ENCODE peak calls at places on chromosomes 4 and X, in five cellular contexts. B is breast epithelium, P is IMR-90, Q is neural progenitor cell, W is lower lobe of right lung. Z is an unnamed sample.

GRCh38 chr4:105990933-105991332 is 95.7 kb downstream of the NPNT start:
- DNase-seq in B (peak), P (peak), Q (no peak), W (peak), Z (peak)

GRCh38 chr4:162475221-162475620 is 311.4 kb upstream of the FSTL5 start:
- DNase-seq in B (no peak), P (no peak), Q (no peak), W (no peak), Z (no peak)

GRCh38 chr4:30832652-30833051 is 112.5 kb downstream of the PCDH7 start:
- DNase-seq in B (no peak), P (no peak), Q (no peak), W (no peak), Z (no peak)

GRCh38 chr4:158314756-158315487 is 104.6 kb downstream of the TMEM144 start:
- DNase-seq in B (no peak), P (peak), Q (no peak), W (no peak), Z (no peak)

GRCh38 chr4:24630937-24631336 is 46.6 kb upstream of the DHX15 start:
- DNase-seq in B (no peak), P (no peak), Q (no peak), W (no peak), Z (no peak)

GRCh38 chrX:98548550-98548949 is 1664.8 kb downstream of the RPA4 start:
- DNase-seq in B (no peak), P (no peak), Q (peak), W (no peak), Z (no peak)

GRCh38 chr4:111712093-111712677 is 433.1 kb upstream of the FAM241A start:
- DNase-seq in B (no peak), P (no peak), Q (no peak), W (no peak), Z (no peak)

GRCh38 chr4:120812216-120812615 is 110.3 kb downstream of the PRDM5 start:
- DNase-seq in B (no peak), P (no peak), Q (no peak), W (no peak), Z (no peak)

GRCh38 chrX:141989802-141990201 is 86.1 kb downstream of the MAGEC1 start:
- DNase-seq in B (no peak), P (no peak), Q (no peak), W (no peak), Z (no peak)

GRCh38 chrX:56498756-56499155 is 64.7 kb upstream of the UBQLN2 start:
- DNase-seq in B (no peak), P (no peak), Q (no peak), W (no peak), Z (no peak)
- H3K27ac ChIP-seq in B (no peak), P (no peak), Q (no peak), W (no peak), Z (no peak)

GRCh38 chr4:80202190-80202711 is 4.9 kb downstream of the PRDM8 start:
- DNase-seq in B (peak), P (peak), Q (peak), W (peak), Z (peak)
- H3K27ac ChIP-seq in B (peak), P (peak), Q (no peak), W (peak), Z (peak)

DNA sequence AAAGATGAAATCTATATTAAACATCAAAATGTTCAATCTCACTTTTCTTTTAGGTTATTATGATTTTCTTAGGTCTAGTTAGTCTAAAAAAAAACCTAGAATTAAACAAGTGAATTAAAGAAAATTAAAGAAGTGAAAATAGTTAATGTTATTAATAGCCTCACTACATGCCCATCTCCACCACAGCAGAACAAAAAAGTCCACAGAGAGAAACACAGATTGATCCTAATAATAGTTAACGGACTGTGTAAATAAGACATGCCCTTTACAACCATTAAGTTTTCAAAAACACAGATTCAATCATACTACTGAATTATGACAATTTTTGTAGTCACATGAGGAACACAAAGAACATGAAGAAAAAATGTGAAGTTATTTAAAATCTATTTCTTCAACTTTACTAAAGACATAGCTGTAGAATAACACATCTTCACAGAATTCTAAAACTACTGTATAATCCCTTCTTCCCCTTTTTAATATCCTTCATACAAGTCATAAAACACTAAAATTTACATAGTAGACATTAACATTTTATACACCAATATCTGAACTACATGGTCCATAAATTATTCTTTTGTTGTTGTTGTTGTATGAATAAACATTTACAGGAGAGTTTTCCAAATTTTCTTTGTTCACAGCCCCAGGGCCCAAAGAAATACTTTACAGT is 15.3 kb downstream of the HELQ start:
- DNase-seq in B (no peak), P (no peak), Q (no peak), W (no peak), Z (no peak)
- H3K27ac ChIP-seq in B (no peak), P (no peak), Q (no peak), W (no peak), Z (no peak)

GRCh38 chr4:101993002-101993840 is 202.7 kb downstream of the BANK1 start:
- DNase-seq in B (no peak), P (no peak), Q (no peak), W (no peak), Z (no peak)
- H3K27ac ChIP-seq in B (no peak), P (no peak), Q (no peak), W (no peak), Z (no peak)

DNA sequence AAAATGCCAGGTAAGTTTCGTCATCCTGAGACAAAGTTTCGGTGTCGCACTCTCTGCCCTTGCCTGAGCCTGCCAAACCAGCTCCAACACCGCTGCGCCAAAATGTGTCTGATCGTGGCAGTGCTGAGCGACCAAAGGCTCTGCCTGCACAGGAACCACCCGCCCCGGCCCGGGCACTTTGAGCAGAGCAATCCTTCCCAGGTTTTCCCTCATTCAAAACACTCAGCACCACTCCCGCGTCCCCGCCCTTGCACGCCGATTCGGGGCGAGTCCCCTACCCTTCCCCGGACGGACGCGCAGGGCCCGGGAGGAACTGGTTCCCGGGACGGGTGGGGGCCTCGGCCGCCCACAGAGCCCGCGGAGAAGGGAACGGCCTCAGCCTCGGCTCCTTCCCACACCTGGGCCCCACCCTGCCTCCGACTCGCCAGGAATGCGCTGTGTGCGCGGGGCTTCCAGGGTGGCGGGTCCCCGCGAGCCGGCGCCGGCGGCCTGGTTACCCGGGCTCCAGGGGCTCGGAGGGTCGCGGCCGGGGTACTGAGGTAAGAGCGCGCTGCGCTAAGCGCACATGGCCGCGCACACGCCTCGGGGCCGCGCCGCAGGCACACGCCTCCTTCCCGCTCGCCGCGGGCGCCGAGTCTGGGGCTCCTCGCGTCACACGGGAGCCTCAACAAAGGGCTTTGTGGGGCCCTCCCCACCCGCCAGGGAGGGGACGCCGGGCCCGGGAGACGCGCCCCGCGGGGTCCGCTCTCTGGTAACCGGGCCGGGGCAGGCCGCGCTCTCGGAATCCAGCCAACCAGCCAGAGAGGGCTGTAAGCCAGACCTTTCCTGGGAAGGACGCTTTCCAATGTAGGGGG is at the start of gene C4orf36:
- DNase-seq in B (peak), P (peak), Q (peak), W (peak), Z (peak)
- H3K27ac ChIP-seq in B (peak), P (peak), Q (peak), W (peak), Z (peak)

DNA sequence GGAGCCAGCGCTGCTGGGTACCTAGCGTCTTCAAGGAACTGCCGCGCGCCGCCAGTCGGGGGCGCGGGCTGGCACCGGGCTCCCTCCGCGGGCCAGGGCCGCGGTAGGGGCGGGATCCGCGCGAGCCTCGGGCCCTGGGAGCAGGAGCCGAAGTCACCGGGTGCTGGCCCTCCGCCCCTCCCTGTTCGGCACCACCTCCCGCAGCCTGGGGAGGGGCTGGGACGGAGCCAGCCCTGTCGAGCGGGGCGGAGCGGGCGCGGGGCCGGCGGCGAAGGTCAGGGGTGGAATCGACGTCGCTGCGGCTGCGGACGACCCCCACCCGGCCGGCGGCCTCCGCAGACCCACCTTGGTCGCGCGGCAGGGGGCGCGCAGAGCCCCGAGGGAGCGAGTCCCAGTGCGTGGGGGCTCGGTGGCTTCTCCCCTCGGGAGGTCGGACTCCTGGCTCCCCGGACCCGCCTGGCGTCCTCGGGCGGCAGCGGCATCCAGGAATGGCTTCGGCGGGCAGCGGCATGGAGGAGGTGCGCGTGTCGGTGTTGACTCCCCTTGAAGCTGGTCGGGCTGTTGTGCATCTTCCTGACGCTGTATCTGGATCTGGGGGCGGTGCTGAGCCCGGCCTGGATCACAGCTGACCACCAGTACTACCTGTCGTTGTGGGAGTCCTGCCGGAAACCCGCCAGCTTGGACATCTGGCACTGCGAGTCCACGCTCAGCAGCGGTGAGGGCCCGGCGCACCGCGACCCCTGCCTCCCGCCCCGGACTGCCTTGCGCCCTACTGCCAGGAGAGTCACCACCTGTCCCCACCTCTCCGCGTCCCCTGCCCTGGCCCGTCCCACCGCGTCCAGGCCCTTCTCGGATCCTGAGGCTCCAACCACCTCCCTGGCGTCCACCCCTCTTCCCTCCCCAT is 50.5 kb upstream of the FAM47C start:
- DNase-seq in B (no peak), P (no peak), Q (peak), W (peak), Z (no peak)
- H3K27ac ChIP-seq in B (no peak), P (no peak), Q (no peak), W (no peak), Z (no peak)

GRCh38 chr4:85932371-85933305 is 427.2 kb downstream of the MAPK10 start:
- DNase-seq in B (no peak), P (no peak), Q (peak), W (no peak), Z (no peak)

GRCh38 chr4:85929926-85930325 is 429.9 kb downstream of the MAPK10 start:
- DNase-seq in B (no peak), P (no peak), Q (peak), W (peak), Z (no peak)

GRCh38 chr4:85933306-85933640 is 426.6 kb downstream of the MAPK10 start:
- DNase-seq in B (no peak), P (no peak), Q (no peak), W (no peak), Z (no peak)

GRCh38 chr4:85925071-85925470 is 434.8 kb downstream of the MAPK10 start:
- DNase-seq in B (no peak), P (no peak), Q (no peak), W (no peak), Z (no peak)

DNA sequence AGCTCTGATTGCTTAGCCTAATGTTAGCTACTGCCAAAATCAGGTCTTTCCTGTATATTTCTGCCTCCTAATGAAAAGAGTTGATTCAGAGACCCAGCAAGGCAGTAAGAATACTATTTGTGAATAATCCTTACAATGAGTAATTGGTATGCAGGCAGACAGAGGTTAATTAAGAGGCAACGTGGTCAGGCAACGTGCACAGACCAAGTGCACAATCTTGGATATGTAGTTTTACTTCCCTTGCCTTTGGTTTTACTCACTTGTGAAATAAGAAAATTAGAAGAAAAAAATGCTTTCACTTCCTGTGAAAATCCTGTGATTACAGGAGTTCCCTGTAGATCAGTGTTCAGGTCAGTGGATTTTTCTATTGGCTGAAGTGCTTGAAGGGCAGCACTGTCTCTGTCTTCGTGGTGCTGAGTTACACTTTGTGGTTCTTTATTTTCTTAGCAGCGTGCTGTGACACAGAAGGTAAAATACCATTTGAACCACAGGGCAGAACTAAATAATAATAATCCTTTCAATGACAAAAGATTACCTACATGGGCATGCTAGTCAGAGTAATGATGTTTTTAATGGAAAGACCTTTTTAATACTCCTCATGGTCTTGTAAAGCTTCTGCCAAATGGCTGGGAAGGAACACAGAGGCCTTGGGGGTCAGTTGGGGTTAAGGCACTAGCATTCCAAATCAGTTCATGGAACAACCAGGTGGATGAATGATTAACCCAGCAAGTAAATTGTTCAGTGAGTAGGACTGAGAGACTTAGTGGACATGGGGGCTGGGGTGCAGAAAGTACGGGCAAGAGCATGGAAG is 430.9 kb downstream of the MAPK10 start:
- DNase-seq in B (no peak), P (peak), Q (peak), W (no peak), Z (no peak)
- H3K27ac ChIP-seq in B (no peak), P (no peak), Q (peak), W (peak), Z (no peak)

DNA sequence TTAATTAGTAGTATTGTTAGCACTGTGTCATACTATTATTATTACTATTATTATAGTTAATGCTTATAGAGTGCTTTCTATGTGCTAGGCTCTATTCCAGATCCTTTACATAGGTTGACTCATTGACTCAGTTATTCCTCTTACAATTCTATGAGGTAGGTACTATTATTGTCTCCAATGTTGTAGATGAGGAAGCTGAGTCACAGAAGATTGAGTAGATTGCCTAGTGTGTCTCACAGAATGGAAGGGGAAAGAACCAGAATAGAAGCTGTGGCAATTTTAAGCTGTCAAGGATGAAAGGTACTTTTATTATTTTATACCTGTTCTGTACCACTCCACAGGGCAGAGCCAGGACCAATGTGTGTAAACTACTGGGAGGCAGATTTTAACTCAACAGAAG is 1.9 kb upstream of the TCEAL1 start:
- DNase-seq in B (no peak), P (peak), Q (no peak), W (no peak), Z (no peak)
- H3K27ac ChIP-seq in B (peak), P (no peak), Q (no peak), W (no peak), Z (no peak)